ENCODE peak calls at places on chromosomes 11 and 22, in ten cellular contexts. One of them, this sample, is unnamed. For H3K27me3, the result is how much of the 10 kb centered on the place peaks cover.

GRCh38 chr22:47612136-47612910 is 849.9 kb downstream of the TBC1D22A start:
- DNase-seq in left lung: no peak
- DNase-seq in fibroblast of lung: no peak
- DNase-seq in GM23248: no peak
- DNase-seq in stomach: no peak
- DNase-seq in tibial nerve: no peak
- DNase-seq in trophoblast cell: no peak
- DNase-seq in effector memory CD4-positive, alpha-beta T cell: no peak
- DNase-seq in H9: no peak
- DNase-seq in H1: no peak
- DNase-seq in this sample: no peak

GRCh38 chr11:89182773-89183172 is 5.1 kb downstream of the TYR start:
- DNase-seq in left lung: no peak
- DNase-seq in fibroblast of lung: peak
- DNase-seq in GM23248: peak
- DNase-seq in stomach: no peak
- DNase-seq in tibial nerve: no peak
- DNase-seq in trophoblast cell: no peak
- DNase-seq in effector memory CD4-positive, alpha-beta T cell: no peak
- DNase-seq in H9: no peak
- DNase-seq in H1: no peak
- DNase-seq in this sample: no peak

GRCh38 chr22:30225220-30225922 is 21.2 kb downstream of the LIF start:
- DNase-seq in left lung: no peak
- DNase-seq in fibroblast of lung: no peak
- DNase-seq in GM23248: no peak
- DNase-seq in stomach: no peak
- DNase-seq in tibial nerve: no peak
- DNase-seq in trophoblast cell: no peak
- DNase-seq in effector memory CD4-positive, alpha-beta T cell: no peak
- DNase-seq in H9: no peak
- DNase-seq in H1: no peak
- DNase-seq in this sample: no peak

GRCh38 chr11:77752518-77752917 is 68.0 kb downstream of the RSF1 start:
- DNase-seq in left lung: no peak
- DNase-seq in fibroblast of lung: peak
- DNase-seq in GM23248: peak
- DNase-seq in stomach: no peak
- DNase-seq in tibial nerve: no peak
- DNase-seq in trophoblast cell: peak
- DNase-seq in effector memory CD4-positive, alpha-beta T cell: no peak
- DNase-seq in H9: peak
- DNase-seq in H1: no peak
- DNase-seq in this sample: no peak

GRCh38 chr11:119480375-119481020 is 57.5 kb upstream of the THY1 start:
- DNase-seq in left lung: no peak
- DNase-seq in fibroblast of lung: no peak
- DNase-seq in GM23248: no peak
- DNase-seq in stomach: no peak
- DNase-seq in tibial nerve: no peak
- DNase-seq in trophoblast cell: no peak
- DNase-seq in effector memory CD4-positive, alpha-beta T cell: no peak
- DNase-seq in H9: peak
- DNase-seq in H1: peak
- DNase-seq in this sample: no peak

GRCh38 chr11:67274768-67275605 is 8.7 kb downstream of the GRK2 start:
- DNase-seq in left lung: peak
- DNase-seq in fibroblast of lung: no peak
- DNase-seq in GM23248: no peak
- DNase-seq in stomach: no peak
- DNase-seq in tibial nerve: no peak
- DNase-seq in trophoblast cell: no peak
- DNase-seq in effector memory CD4-positive, alpha-beta T cell: no peak
- DNase-seq in H9: no peak
- DNase-seq in H1: no peak
- DNase-seq in this sample: peak

GRCh38 chr11:69703711-69704507 is at the start of gene FGF19:
- DNase-seq in left lung: no peak
- DNase-seq in fibroblast of lung: no peak
- DNase-seq in GM23248: peak
- DNase-seq in stomach: no peak
- DNase-seq in tibial nerve: no peak
- DNase-seq in trophoblast cell: no peak
- DNase-seq in effector memory CD4-positive, alpha-beta T cell: no peak
- DNase-seq in H9: peak
- DNase-seq in H1: peak
- DNase-seq in this sample: no peak

GRCh38 chr11:60954421-60954820 is 2.4 kb upstream of the SLC15A3 start:
- DNase-seq in left lung: no peak
- DNase-seq in fibroblast of lung: no peak
- DNase-seq in GM23248: no peak
- DNase-seq in stomach: no peak
- DNase-seq in tibial nerve: no peak
- DNase-seq in trophoblast cell: no peak
- DNase-seq in effector memory CD4-positive, alpha-beta T cell: no peak
- DNase-seq in H9: no peak
- DNase-seq in H1: no peak
- DNase-seq in this sample: no peak

GRCh38 chr11:86666193-86666592 is 6.2 kb downstream of the ME3 start:
- DNase-seq in left lung: no peak
- DNase-seq in fibroblast of lung: no peak
- DNase-seq in GM23248: no peak
- DNase-seq in stomach: no peak
- DNase-seq in tibial nerve: no peak
- DNase-seq in trophoblast cell: no peak
- DNase-seq in effector memory CD4-positive, alpha-beta T cell: no peak
- DNase-seq in H9: no peak
- DNase-seq in H1: no peak
- DNase-seq in this sample: no peak

GRCh38 chr11:1653541-1654387 is 24.2 kb downstream of the KRTAP5-5 start:
- DNase-seq in left lung: no peak
- DNase-seq in fibroblast of lung: no peak
- DNase-seq in GM23248: no peak
- DNase-seq in stomach: no peak
- DNase-seq in tibial nerve: no peak
- DNase-seq in trophoblast cell: no peak
- DNase-seq in effector memory CD4-positive, alpha-beta T cell: no peak
- DNase-seq in H9: no peak
- DNase-seq in H1: no peak
- DNase-seq in this sample: peak

GRCh38 chr11:112773256-112773655 is 188.0 kb upstream of the NCAM1 start:
- DNase-seq in left lung: no peak
- DNase-seq in fibroblast of lung: no peak
- DNase-seq in GM23248: no peak
- DNase-seq in stomach: no peak
- DNase-seq in tibial nerve: no peak
- DNase-seq in trophoblast cell: no peak
- DNase-seq in effector memory CD4-positive, alpha-beta T cell: no peak
- DNase-seq in H9: no peak
- DNase-seq in H1: no peak
- DNase-seq in this sample: no peak

GRCh38 chr11:65217441-65218423 is 36.0 kb downstream of the CAPN1 start:
- DNase-seq in left lung: peak
- DNase-seq in fibroblast of lung: no peak
- DNase-seq in GM23248: no peak
- DNase-seq in stomach: no peak
- DNase-seq in tibial nerve: no peak
- DNase-seq in trophoblast cell: no peak
- DNase-seq in effector memory CD4-positive, alpha-beta T cell: no peak
- DNase-seq in H9: peak
- DNase-seq in H1: no peak
- DNase-seq in this sample: peak

GRCh38 chr11:65216830-65217229 is 35.1 kb downstream of the CAPN1 start:
- DNase-seq in left lung: peak
- DNase-seq in fibroblast of lung: no peak
- DNase-seq in GM23248: no peak
- DNase-seq in stomach: no peak
- DNase-seq in tibial nerve: no peak
- DNase-seq in trophoblast cell: no peak
- DNase-seq in effector memory CD4-positive, alpha-beta T cell: no peak
- DNase-seq in H9: peak
- DNase-seq in H1: no peak
- DNase-seq in this sample: peak

GRCh38 chr11:65218446-65218845 is 36.7 kb downstream of the CAPN1 start:
- DNase-seq in left lung: peak
- DNase-seq in fibroblast of lung: no peak
- DNase-seq in GM23248: no peak
- DNase-seq in stomach: no peak
- DNase-seq in tibial nerve: no peak
- DNase-seq in trophoblast cell: no peak
- DNase-seq in effector memory CD4-positive, alpha-beta T cell: no peak
- DNase-seq in H9: no peak
- DNase-seq in H1: no peak
- DNase-seq in this sample: no peak

GRCh38 chr11:65221026-65221425 is 39.3 kb downstream of the CAPN1 start:
- DNase-seq in left lung: peak
- DNase-seq in fibroblast of lung: no peak
- DNase-seq in GM23248: no peak
- DNase-seq in stomach: no peak
- DNase-seq in tibial nerve: no peak
- DNase-seq in trophoblast cell: no peak
- DNase-seq in effector memory CD4-positive, alpha-beta T cell: no peak
- DNase-seq in H9: peak
- DNase-seq in H1: no peak
- DNase-seq in this sample: no peak

DNA sequence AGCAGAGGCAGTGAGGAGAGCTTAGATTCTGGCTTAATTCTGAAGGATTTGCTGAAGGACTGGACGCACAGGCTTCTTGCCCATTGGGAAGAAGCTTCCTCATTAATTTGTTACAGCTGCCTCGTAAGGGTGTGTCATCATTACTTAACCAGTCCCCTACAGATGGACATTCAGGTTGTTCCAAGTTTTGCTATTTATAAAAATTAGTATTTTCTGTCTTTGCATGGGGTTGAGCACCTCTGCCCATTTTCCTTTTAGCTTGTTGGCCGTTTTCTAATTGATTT is 38.1 kb downstream of the CAPN1 start:
- DNase-seq in left lung: no peak
- DNase-seq in fibroblast of lung: peak
- DNase-seq in GM23248: peak
- DNase-seq in stomach: no peak
- DNase-seq in tibial nerve: no peak
- DNase-seq in trophoblast cell: no peak
- DNase-seq in effector memory CD4-positive, alpha-beta T cell: no peak
- DNase-seq in H9: no peak
- DNase-seq in H1: no peak
- DNase-seq in this sample: no peak
- H3K27me3 ChIP-seq in left lung: under half
- H3K27me3 ChIP-seq in fibroblast of lung: under half
- H3K27me3 ChIP-seq in GM23248: under half
- H3K27me3 ChIP-seq in stomach: under half
- H3K27me3 ChIP-seq in tibial nerve: under half
- H3K27me3 ChIP-seq in trophoblast cell: under half
- H3K27me3 ChIP-seq in effector memory CD4-positive, alpha-beta T cell: under half
- H3K27me3 ChIP-seq in H9: under half
- H3K27me3 ChIP-seq in H1: under half
- H3K27me3 ChIP-seq in this sample: under half

DNA sequence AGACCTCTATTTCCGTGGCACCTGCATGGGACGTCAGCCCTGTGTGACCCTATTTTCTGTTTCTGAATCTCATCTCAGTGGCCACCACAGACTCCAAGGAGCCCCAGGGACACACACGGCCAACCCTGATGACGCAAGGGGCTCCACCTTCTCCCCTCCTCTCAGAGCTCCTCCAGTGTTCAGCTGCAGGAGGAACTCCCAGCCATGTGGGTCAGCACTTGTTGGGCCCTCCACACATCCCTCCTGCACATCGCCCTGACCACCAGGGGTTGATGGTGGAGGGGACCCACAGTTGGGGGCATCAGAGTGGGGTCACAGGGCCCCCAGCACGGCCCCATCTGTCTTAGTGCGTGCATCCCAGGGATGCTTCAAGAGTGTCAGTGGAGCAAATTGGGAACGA is 499.6 kb downstream of the BRD1 start:
- DNase-seq in left lung: no peak
- DNase-seq in fibroblast of lung: no peak
- DNase-seq in GM23248: no peak
- DNase-seq in stomach: peak
- DNase-seq in tibial nerve: no peak
- DNase-seq in trophoblast cell: no peak
- DNase-seq in effector memory CD4-positive, alpha-beta T cell: no peak
- DNase-seq in H9: no peak
- DNase-seq in H1: no peak
- DNase-seq in this sample: peak
- H3K27me3 ChIP-seq in left lung: under half
- H3K27me3 ChIP-seq in fibroblast of lung: under half
- H3K27me3 ChIP-seq in GM23248: under half
- H3K27me3 ChIP-seq in stomach: under half
- H3K27me3 ChIP-seq in tibial nerve: under half
- H3K27me3 ChIP-seq in trophoblast cell: under half
- H3K27me3 ChIP-seq in effector memory CD4-positive, alpha-beta T cell: under half
- H3K27me3 ChIP-seq in H9: under half
- H3K27me3 ChIP-seq in H1: under half
- H3K27me3 ChIP-seq in this sample: under half

GRCh38 chr11:72607496-72607895 is 66.7 kb downstream of the PDE2A start:
- DNase-seq in left lung: no peak
- DNase-seq in fibroblast of lung: no peak
- DNase-seq in GM23248: no peak
- DNase-seq in stomach: no peak
- DNase-seq in tibial nerve: no peak
- DNase-seq in trophoblast cell: no peak
- DNase-seq in effector memory CD4-positive, alpha-beta T cell: no peak
- DNase-seq in H9: no peak
- DNase-seq in H1: no peak
- DNase-seq in this sample: no peak
- H3K27me3 ChIP-seq in left lung: under half
- H3K27me3 ChIP-seq in fibroblast of lung: under half
- H3K27me3 ChIP-seq in GM23248: under half
- H3K27me3 ChIP-seq in stomach: under half
- H3K27me3 ChIP-seq in tibial nerve: under half
- H3K27me3 ChIP-seq in trophoblast cell: under half
- H3K27me3 ChIP-seq in effector memory CD4-positive, alpha-beta T cell: under half
- H3K27me3 ChIP-seq in H9: under half
- H3K27me3 ChIP-seq in H1: under half
- H3K27me3 ChIP-seq in this sample: under half

DNA sequence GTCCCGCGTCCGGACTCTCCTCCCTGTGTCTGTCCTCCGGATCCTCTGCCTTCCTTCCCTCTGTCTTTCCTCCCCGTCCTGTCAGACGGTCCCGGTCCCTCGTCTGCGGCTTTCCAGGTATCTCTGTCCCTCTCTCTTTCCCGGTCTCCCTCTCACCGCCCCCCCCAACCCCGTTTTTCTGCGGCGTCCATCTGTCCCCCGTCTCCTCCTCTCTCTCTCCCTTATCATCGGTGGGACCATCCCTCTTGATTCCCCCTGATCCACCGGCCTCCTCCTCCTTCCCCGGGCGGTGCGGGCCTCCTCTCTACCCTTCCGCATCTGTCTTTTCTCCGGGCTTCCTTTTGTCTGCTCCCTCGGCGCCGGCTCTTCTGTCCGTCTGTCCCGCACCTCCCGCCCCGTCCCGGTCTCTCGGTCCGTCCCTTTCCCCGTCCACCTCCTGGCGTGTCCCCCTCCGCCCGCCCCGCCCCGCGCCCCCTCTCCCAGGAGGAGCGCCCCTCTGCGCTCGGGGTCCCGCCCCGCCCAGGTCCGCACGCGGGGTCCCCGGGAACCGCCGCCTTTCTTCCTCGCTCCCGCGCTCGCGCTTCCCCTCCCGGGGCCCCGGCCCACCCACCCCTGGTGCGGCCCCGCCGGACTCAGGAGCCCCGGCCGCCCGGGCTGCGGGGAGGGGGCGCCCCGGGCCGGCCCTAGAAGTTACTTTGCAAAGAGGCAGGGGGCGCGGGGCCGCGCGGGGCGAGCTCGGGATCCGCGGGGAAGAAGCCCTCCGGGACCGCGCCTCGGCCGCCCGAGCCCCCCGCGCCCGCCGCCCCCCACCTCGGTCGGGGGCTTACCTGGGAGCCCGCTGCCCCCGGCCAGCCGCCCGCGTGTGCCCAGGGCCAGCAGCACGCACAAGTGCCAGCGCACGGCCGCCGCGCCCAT is 568 bp downstream of the SCUBE1 start:
- DNase-seq in left lung: no peak
- DNase-seq in fibroblast of lung: no peak
- DNase-seq in GM23248: no peak
- DNase-seq in stomach: no peak
- DNase-seq in tibial nerve: no peak
- DNase-seq in trophoblast cell: no peak
- DNase-seq in effector memory CD4-positive, alpha-beta T cell: no peak
- DNase-seq in H9: no peak
- DNase-seq in H1: no peak
- DNase-seq in this sample: no peak
- H3K27me3 ChIP-seq in left lung: under half
- H3K27me3 ChIP-seq in fibroblast of lung: under half
- H3K27me3 ChIP-seq in GM23248: under half
- H3K27me3 ChIP-seq in stomach: under half
- H3K27me3 ChIP-seq in tibial nerve: under half
- H3K27me3 ChIP-seq in trophoblast cell: under half
- H3K27me3 ChIP-seq in effector memory CD4-positive, alpha-beta T cell: under half
- H3K27me3 ChIP-seq in H9: under half
- H3K27me3 ChIP-seq in H1: under half
- H3K27me3 ChIP-seq in this sample: under half

This sample was measured in upper lobe of right lung.